ENCODE peak calls at places on chromosomes 3 and 15, in seven cellular contexts. B is fibroblast of lung, M is neural crest cell, U is astrocyte of the cerebellum, Z is heart left ventricle, N is LNCaP clone FGC, G is stomach. D is an unnamed sample.
A peak's percentile ranks its signal among the peaks of the same experiment; 100 is the strongest.

GRCh38 chr15:69338535-69339213 is 40.0 kb downstream of the PAQR5 start:
- DNase-seq in B (no peak), M (no peak), U (no peak), Z (no peak), N (no peak), G (no peak), D (no peak)

GRCh38 chr15:65410036-65410435 is 12.7 kb downstream of the IGDCC4 start:
- DNase-seq in B (no peak), M (no peak), U (no peak), Z (no peak), N (no peak), G (no peak), D (no peak)

GRCh38 chr15:62469874-62470688 is 305.0 kb upstream of the C2CD4B start:
- DNase-seq in B (peak; percentile 81), M (no peak), U (peak; percentile 95), Z (no peak), N (no peak), G (no peak), D (no peak)

GRCh38 chr15:74725845-74726773 is 781 bp upstream of the CYP1A1 start:
- DNase-seq in B (no peak), M (peak; percentile 65), U (no peak), Z (peak; percentile 39), N (no peak), G (peak; percentile 52), D (no peak)

GRCh38 chr3:53180305-53181023 is 19.5 kb downstream of the PRKCD start:
- DNase-seq in B (no peak), M (no peak), U (no peak), Z (no peak), N (no peak), G (no peak), D (no peak)

GRCh38 chr3:126530171-126531050 is 6.5 kb downstream of the CHST13 start:
- DNase-seq in B (no peak), M (no peak), U (no peak), Z (no peak), N (no peak), G (peak; percentile 36), D (no peak)

GRCh38 chr15:69593981-69594966 is 141.7 kb downstream of the RPLP1 start:
- DNase-seq in B (peak; percentile 57), M (no peak), U (peak; percentile 82), Z (peak; percentile 42), N (peak; percentile 99), G (peak; percentile 92), D (peak; percentile 88)

GRCh38 chr15:62021991-62022600 is 38.2 kb downstream of the VPS13C start:
- DNase-seq in B (no peak), M (no peak), U (no peak), Z (no peak), N (no peak), G (no peak), D (no peak)

GRCh38 chr15:49815937-49816336 is 195.1 kb downstream of the DTWD1 start:
- DNase-seq in B (peak; percentile 36), M (no peak), U (peak; percentile 93), Z (no peak), N (no peak), G (no peak), D (no peak)

GRCh38 chr3:18645603-18646002 is 220.5 kb upstream of the SATB1 start:
- DNase-seq in B (no peak), M (no peak), U (no peak), Z (no peak), N (no peak), G (no peak), D (no peak)

GRCh38 chr3:117998071-117998470 is 1036.6 kb downstream of the IGSF11 start:
- DNase-seq in B (no peak), M (no peak), U (no peak), Z (no peak), N (no peak), G (no peak), D (no peak)

GRCh38 chr3:33941804-33942203 is 143.4 kb downstream of the PDCD6IP start:
- DNase-seq in B (no peak), M (no peak), U (no peak), Z (no peak), N (no peak), G (no peak), D (no peak)

GRCh38 chr3:170869645-170870593 is at the start of gene RPL22L1:
- DNase-seq in B (peak; percentile 96), M (peak; percentile 86), U (peak; percentile 85), Z (peak; percentile 94), N (peak; percentile 90), G (peak; percentile 95), D (peak; percentile 95)

GRCh38 chr3:181596126-181596525 is 115.6 kb upstream of the SOX2 start:
- DNase-seq in B (no peak), M (no peak), U (no peak), Z (no peak), N (no peak), G (no peak), D (no peak)

GRCh38 chr3:130345487-130346079 is at the start of gene COL6A5:
- DNase-seq in B (peak; percentile 31), M (peak; percentile 5), U (no peak), Z (no peak), N (no peak), G (no peak), D (no peak)

GRCh38 chr3:132253262-132253878 is 63.8 kb upstream of the ACP3 start:
- DNase-seq in B (peak; percentile 86), M (peak; percentile 3), U (peak; percentile 60), Z (no peak), N (peak; percentile 64), G (no peak), D (no peak)

GRCh38 chr15:40439461-40440299 is 1.1 kb upstream of the BAHD1 start:
- DNase-seq in B (no peak), M (no peak), U (no peak), Z (peak; percentile 39), N (no peak), G (peak; percentile 47), D (no peak)

GRCh38 chr3:119294402-119294888 is 262 bp downstream of the ARHGAP31 start:
- DNase-seq in B (no peak), M (peak; percentile 32), U (no peak), Z (peak; percentile 67), N (no peak), G (peak; percentile 68), D (peak; percentile 80)

GRCh38 chr15:37793851-37794250 is 140.6 kb upstream of the TMCO5A start:
- DNase-seq in B (no peak), M (no peak), U (no peak), Z (no peak), N (no peak), G (no peak), D (no peak)

GRCh38 chr3:186121968-186122367 is 13.1 kb upstream of the ETV5 start:
- DNase-seq in B (no peak), M (no peak), U (no peak), Z (no peak), N (no peak), G (peak; percentile 38), D (no peak)

GRCh38 chr3:178159691-178160090 is 376.5 kb upstream of the KCNMB2 start:
- DNase-seq in B (no peak), M (no peak), U (no peak), Z (no peak), N (no peak), G (no peak), D (no peak)

GRCh38 chr3:44090036-44090435 is 151.7 kb upstream of the TOPAZ1 start:
- DNase-seq in B (no peak), M (no peak), U (no peak), Z (no peak), N (no peak), G (no peak), D (no peak)

GRCh38 chr3:100588251-100588650 is 21.1 kb upstream of the ADGRG7 start:
- DNase-seq in B (no peak), M (no peak), U (no peak), Z (no peak), N (no peak), G (no peak), D (no peak)

GRCh38 chr3:15097889-15098288 is 1.1 kb downstream of the RBSN start:
- DNase-seq in B (no peak), M (no peak), U (peak; percentile 13), Z (no peak), N (no peak), G (no peak), D (no peak)

GRCh38 chr15:84894743-84895425 is 10.4 kb downstream of the SLC28A1 start:
- DNase-seq in B (no peak), M (no peak), U (no peak), Z (no peak), N (no peak), G (no peak), D (no peak)

GRCh38 chr3:89740881-89741177 is 633.4 kb downstream of the EPHA3 start:
- DNase-seq in B (peak; percentile 88), M (no peak), U (no peak), Z (no peak), N (no peak), G (no peak), D (no peak)

DNA sequence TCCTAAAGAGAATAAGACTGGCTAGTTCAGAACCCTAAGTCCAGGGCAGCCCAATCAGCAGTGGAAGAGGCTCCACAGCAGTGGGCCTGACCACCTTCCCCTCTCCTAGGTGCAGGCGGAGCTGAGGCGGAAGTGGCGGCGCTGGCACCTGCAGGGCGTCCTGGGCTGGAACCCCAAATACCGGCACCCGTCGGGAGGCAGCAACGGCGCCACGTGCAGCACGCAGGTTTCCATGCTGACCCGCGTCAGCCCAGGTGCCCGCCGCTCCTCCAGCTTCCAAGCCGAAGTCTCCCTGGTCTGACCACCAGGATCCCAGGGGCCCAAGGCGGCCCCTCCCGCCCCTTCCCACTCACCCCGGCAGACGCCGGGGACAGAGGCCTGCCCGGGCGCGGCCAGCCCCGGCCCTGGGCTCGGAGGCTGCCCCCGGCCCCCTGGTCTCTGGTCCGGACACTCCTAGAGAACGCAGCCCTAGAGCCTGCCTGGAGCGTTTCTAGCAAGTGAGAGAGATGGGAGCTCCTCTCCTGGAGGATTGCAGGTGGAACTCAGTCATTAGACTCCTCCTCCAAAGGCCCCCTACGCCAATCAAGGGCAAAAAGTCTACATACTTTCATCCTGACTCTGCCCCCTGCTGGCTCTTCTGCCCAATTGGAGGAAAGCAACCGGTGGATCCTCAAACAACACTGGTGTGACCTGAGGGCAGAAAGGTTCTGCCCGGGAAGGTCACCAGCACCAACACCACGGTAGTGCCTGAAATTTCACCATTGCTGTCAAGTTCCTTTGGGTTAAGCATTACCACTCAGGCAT is 33.7 kb downstream of the VIPR1 start:
- DNase-seq in B (no peak), M (no peak), U (no peak), Z (no peak), N (no peak), G (peak; percentile 36), D (no peak)
- TF ChIP-seq CTCF in B (peak; percentile 43), M (peak; percentile 45), U (peak; percentile 33), Z (peak; percentile 17), N (peak; percentile 52), G (no peak), D (peak; percentile 19)

GRCh38 chr3:133662256-133662773 is 574 bp upstream of the TOPBP1 start:
- DNase-seq in B (peak; percentile 17), M (no peak), U (no peak), Z (no peak), N (no peak), G (no peak), D (no peak)
- TF ChIP-seq CTCF in B (no peak), M (no peak), U (no peak), Z (no peak), N (peak; percentile 33), G (no peak), D (no peak)

GRCh38 chr3:10423171-10423882 is 82.1 kb downstream of the ATP2B2 start:
- DNase-seq in B (no peak), M (no peak), U (no peak), Z (no peak), N (no peak), G (no peak), D (no peak)
- TF ChIP-seq CTCF in B (no peak), M (no peak), U (no peak), Z (no peak), N (no peak), G (no peak), D (no peak)

GRCh38 chr3:112699436-112699978 is 58.6 kb upstream of the CCDC80 start:
- DNase-seq in B (peak; percentile 42), M (no peak), U (no peak), Z (no peak), N (peak; percentile 13), G (no peak), D (no peak)
- TF ChIP-seq CTCF in B (peak; percentile 7), M (no peak), U (no peak), Z (no peak), N (peak; percentile 27), G (no peak), D (no peak)